ENCODE peak calls at places on chromosomes 1 and 21, in seven cellular contexts. P is neural progenitor cell, U is heart right ventricle, A is uterus, M is pancreas, N is psoas muscle, X is SJCRH30. Y is an unnamed sample. For H3K4me1, the result is how much of the 10 kb centered on the place peaks cover.

GRCh38 chr1:198135366-198135765 is 21.4 kb upstream of the NEK7 start:
- DNase-seq in U (no peak), N (no peak), M (no peak), P (no peak), A (no peak), X (no peak), Y (no peak)

GRCh38 chr1:100481320-100481719 is 56.6 kb upstream of the GPR88 start:
- DNase-seq in X (no peak), U (no peak), N (no peak), A (no peak), M (no peak), P (no peak), Y (no peak)

GRCh38 chr1:36203554-36204346 is 20.5 kb upstream of the THRAP3 start:
- DNase-seq in A (peak), P (peak), U (peak), M (peak), X (peak), N (peak), Y (no peak)

GRCh38 chr21:31710586-31710985 is 21.3 kb downstream of the SCAF4 start:
- DNase-seq in X (no peak), N (no peak), A (no peak), U (no peak), P (no peak), M (no peak), Y (no peak)

GRCh38 chr1:161089251-161089924 is at the start of gene NECTIN4:
- DNase-seq in M (peak), N (no peak), P (no peak), A (no peak), U (no peak), X (no peak), Y (peak)

GRCh38 chr1:180586671-180587155 is 27.9 kb downstream of the OVAAL start:
- DNase-seq in A (no peak), M (peak), X (no peak), N (no peak), P (no peak), U (no peak), Y (peak)

GRCh38 chr1:176068256-176068655 is 138.8 kb downstream of the COP1 start:
- DNase-seq in M (no peak), A (no peak), P (no peak), U (no peak), X (no peak), N (no peak), Y (peak)

GRCh38 chr1:58909162-58909560 is 125.3 kb upstream of the JUN start:
- DNase-seq in A (no peak), U (no peak), P (no peak), M (no peak), X (no peak), N (no peak), Y (no peak)

GRCh38 chr1:3409737-3410434 is 44.6 kb upstream of the ARHGEF16 start:
- DNase-seq in P (peak), X (peak), N (peak), U (peak), M (peak), A (peak), Y (peak)

GRCh38 chr1:21294266-21295058 is 4.2 kb upstream of the ECE1 start:
- DNase-seq in U (no peak), M (no peak), P (no peak), X (no peak), N (no peak), A (no peak), Y (no peak)

GRCh38 chr21:33069994-33070811 is at the start of gene OLIG1:
- DNase-seq in N (peak), U (peak), X (peak), A (no peak), P (peak), M (peak), Y (peak)

GRCh38 chr21:26887241-26887640 is 42.0 kb upstream of the ADAMTS1 start:
- DNase-seq in M (no peak), N (no peak), A (no peak), P (no peak), X (no peak), U (no peak), Y (no peak)

GRCh38 chr1:80779278-80779677 is 1021.5 kb upstream of the ADGRL2 start:
- DNase-seq in M (no peak), X (no peak), A (no peak), U (no peak), P (peak), N (no peak), Y (no peak)

GRCh38 chr1:178220094-178220493 is 126.2 kb downstream of the RASAL2 start:
- DNase-seq in M (no peak), P (no peak), N (no peak), A (no peak), X (no peak), U (no peak), Y (no peak)

GRCh38 chr1:16724718-16725438 is 15.4 kb upstream of the RNU1-4 start:
- DNase-seq in A (no peak), N (peak), P (peak), M (peak), U (peak), X (no peak), Y (no peak)

GRCh38 chr1:150582371-150582770 is 3.0 kb upstream of the MCL1 start:
- DNase-seq in M (no peak), N (no peak), A (no peak), U (no peak), P (no peak), X (no peak), Y (no peak)

GRCh38 chr1:156726549-156727226 is 1.6 kb upstream of the METTL25B start:
- DNase-seq in X (peak), M (no peak), A (no peak), U (no peak), P (peak), N (no peak), Y (peak)

GRCh38 chr1:36161656-36162531 is 5.9 kb downstream of the MAP7D1 start:
- DNase-seq in N (no peak), U (no peak), A (no peak), P (no peak), X (no peak), M (peak), Y (no peak)

GRCh38 chr21:38234395-38235142 is 22.2 kb upstream of the KCNJ15 start:
- DNase-seq in A (no peak), N (no peak), P (no peak), M (no peak), X (no peak), U (no peak), Y (no peak)

GRCh38 chr1:43206721-43207228 is 34.6 kb downstream of the CFAP57 start:
- DNase-seq in X (peak), N (no peak), A (no peak), M (no peak), P (peak), U (peak), Y (peak)

GRCh38 chr1:197464039-197464438 is 196.0 kb downstream of the CRB1 start:
- DNase-seq in X (no peak), P (peak), M (no peak), A (peak), U (no peak), N (no peak), Y (no peak)

GRCh38 chr1:236282719-236283118 is 961 bp upstream of the ERO1B start:
- DNase-seq in X (no peak), P (no peak), N (no peak), U (no peak), M (no peak), A (no peak), Y (no peak)
- H3K4me3 ChIP-seq in X (peak), P (peak), N (peak), U (peak), M (no peak), A (peak), Y (peak)

GRCh38 chr1:210144736-210145135 is 87.9 kb upstream of the SERTAD4 start:
- DNase-seq in A (no peak), U (no peak), X (no peak), N (no peak), P (no peak), M (no peak), Y (no peak)
- H3K27ac ChIP-seq in A (no peak), U (no peak), X (no peak), N (no peak), P (no peak), M (no peak), Y (no peak)

DNA sequence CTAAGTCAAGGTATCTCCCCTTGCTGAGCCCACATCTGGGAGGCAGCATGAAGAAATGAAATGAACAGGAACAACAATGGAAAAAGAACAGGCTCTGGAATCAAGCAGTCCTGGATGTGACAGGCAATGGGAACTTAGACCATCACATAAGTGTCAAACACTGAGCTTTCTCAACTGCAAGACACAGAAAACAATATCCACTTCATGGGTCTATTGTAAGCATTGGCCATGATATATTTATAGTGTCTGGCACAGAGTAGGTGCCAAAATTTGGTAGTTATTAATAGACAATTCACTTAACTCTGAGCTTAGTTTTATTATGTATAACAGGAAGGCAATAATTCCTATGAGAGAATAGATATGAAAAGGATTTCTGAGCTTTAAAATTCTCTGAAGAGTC is 64.1 kb upstream of the ATP1B1 start:
- DNase-seq in N (no peak), M (no peak), A (no peak), P (no peak), U (no peak), X (no peak), Y (no peak)
- H3K4me1 ChIP-seq in N (under half), M (under half), A (under half), P (under half), U (under half), X (under half), Y (under half)

DNA sequence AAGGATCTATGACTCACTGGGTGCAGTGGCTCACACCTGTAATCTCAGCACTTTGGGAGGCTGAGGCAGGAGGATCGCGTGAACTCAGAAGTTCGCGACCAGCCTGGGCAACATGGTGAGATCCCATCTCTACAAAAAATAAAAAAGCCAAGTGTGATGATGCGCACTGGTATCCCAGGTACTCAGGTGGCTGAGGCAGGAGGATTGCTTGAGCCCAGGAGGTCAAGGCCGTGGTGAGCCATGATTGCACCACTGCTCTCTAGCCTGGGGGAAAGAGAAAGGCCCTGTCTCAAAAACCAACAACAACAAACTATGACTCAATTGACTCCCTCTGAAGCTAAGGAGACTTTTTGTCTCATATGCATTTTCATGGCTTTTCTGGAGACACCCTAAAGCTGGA is 118.8 kb downstream of the CCDC185 start:
- DNase-seq in M (no peak), U (no peak), A (no peak), N (no peak), X (no peak), P (no peak), Y (no peak)
- H3K4me3 ChIP-seq in M (no peak), U (no peak), A (no peak), N (no peak), X (no peak), P (no peak), Y (no peak)

DNA sequence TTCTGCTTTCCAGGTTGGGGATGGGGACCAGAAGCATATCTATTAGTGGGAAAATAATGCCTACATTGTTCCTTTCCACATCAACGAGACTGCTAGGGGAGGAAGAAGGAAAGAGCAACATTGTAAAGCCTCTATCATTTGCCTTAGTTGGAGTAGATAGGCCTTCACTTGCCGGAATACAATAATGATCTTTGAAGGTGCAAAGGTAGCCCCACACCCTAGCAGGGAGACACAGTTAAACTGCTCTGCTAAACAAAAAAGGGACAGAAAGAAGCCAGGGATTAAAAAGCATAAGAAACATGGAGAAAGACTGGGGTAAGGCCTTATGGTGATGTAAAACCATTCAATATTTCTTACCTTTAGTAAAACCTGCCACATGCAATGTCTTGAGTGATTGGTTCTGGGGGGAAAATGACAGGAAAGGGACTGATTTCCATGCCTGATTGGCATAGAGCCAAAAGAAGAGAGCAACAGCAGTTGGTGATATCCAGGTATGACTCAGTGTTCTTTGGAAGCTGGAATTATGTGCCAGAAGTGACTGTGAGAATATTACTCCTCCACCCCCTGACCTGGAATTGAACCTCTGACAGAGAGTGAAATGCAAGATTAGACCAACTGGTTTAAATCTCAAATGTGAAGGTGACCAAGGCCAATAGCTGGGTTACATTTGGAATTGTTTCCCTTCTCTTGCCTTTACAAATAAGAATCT is 8.1 kb downstream of the DNASE2B start:
- DNase-seq in N (no peak), X (no peak), M (no peak), U (no peak), P (no peak), A (no peak), Y (peak)
- H3K27ac ChIP-seq in N (no peak), X (no peak), M (no peak), U (no peak), P (no peak), A (no peak), Y (peak)

DNA sequence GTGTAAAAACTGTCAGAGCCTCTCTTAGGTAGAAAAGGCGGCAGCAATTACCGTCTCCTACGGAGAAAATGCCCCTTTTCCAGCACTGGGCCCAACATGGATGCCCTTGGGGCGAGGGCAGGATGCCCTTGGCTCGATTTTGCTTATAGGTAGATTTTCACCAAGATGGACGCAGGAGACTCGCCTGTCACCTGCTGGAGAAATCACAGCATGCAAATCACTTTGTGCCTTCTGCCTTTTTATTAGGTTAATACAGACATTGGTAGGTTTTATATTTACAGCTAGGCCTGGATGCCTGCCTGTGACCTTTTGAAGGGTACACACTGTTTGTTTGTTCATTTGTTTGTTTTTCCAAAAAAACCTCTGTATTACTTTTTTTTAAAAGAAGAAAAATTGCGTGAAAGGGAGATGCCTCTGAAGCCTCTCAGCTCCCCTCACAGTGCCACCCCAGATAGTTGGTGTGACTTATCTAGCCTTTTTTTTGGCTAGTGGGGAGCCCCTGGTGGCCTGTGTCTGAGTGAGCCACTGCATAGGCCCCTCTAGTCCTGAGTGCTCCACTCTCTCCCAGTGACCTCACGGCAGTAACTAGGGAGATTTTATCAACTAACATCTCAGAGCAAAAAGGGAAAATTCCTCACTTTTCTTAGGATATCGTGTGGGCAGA is 2.5 kb downstream of the ATP1B1 start:
- DNase-seq in U (no peak), N (no peak), P (peak), A (no peak), X (peak), M (no peak), Y (peak)
- H3K4me1 ChIP-seq in U (under half), N (under half), P (under half), A (under half), X (under half), M (under half), Y (under half)

DNA sequence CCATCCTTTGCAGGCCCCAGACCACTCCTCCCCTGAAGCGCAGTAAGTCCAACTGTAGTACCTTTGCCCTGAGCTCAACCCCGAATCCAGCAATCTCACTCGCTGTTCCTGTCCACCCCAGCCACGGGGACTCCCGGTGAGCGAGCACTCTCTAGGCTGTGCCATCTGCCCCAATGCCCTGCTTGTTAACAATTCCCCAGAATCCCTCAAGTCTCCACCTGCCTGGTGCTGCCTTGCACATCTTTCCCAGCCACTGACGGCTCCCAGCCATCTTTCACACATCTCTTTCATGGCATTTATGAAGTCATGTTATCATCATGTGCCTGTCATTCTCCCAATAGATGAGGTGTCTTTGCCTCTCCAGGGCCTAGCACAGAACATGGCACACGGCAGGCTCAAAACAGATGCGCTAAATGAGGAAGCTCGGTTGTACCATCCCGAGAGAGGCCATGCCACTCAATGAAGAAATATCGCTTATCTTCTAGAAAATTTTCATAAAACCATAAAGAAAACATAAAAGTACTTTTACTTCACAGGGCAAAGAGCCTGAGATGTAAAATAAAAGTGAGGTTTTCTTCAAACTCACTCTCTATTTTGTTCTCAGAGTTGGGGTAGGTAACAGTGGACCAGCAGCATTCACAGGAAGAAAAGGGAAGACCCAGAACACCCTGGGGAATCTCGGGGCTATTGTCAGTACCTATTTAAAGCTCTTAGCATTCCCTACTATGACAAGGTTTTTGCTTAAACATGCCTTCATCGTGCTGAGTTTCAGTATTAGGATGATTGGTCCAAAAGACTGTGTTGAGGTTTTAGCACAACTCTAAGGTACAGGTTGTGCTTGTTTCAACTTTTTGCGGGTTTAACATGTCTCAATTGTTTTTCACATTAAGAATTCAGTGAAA is 55.2 kb downstream of the COQ8A start:
- DNase-seq in M (no peak), A (no peak), N (no peak), X (no peak), P (no peak), U (no peak), Y (no peak)
- H3K4me3 ChIP-seq in M (no peak), A (no peak), N (no peak), X (no peak), P (no peak), U (no peak), Y (no peak)